ENCODE peak calls at places on chromosomes 4 and X, in five cellular contexts. O is mesendoderm, A is H9, Z is H1, U is IMR-90. P is an unnamed sample.

GRCh38 chr4:151719045-151719743 is 41.6 kb downstream of the GATB start:
- DNase-seq in U (no peak), O (peak; percentile 44), Z (no peak), A (no peak), P (no peak)

GRCh38 chrX:139691493-139691842 is 16.5 kb downstream of the MCF2 start:
- DNase-seq in U (no peak), Z (no peak), O (peak; percentile 19), A (peak; percentile 25), P (no peak)

GRCh38 chrX:105821471-105822081 is 763 bp upstream of the NRK start:
- DNase-seq in U (peak; percentile 45), Z (no peak), O (peak; percentile 86), A (peak; percentile 75), P (no peak)

GRCh38 chr4:2817136-2817535 is 24.3 kb downstream of the SH3BP2 start:
- DNase-seq in Z (no peak), A (no peak), O (no peak), U (no peak), P (no peak)

GRCh38 chr4:90112715-90113114 is 14.5 kb upstream of the CCSER1 start:
- DNase-seq in O (no peak), Z (no peak), A (no peak), U (no peak), P (no peak)

GRCh38 chrX:150478496-150479492 is 89.6 kb upstream of the MTM1 start:
- DNase-seq in A (no peak), Z (no peak), U (no peak), O (no peak), P (no peak)

GRCh38 chr4:76384052-76384451 is 36.9 kb downstream of the CCDC158 start:
- DNase-seq in O (peak; percentile 6), A (no peak), Z (no peak), U (no peak), P (no peak)

GRCh38 chr4:123298798-123299197 is 97.8 kb upstream of the SPRY1 start:
- DNase-seq in U (no peak), O (no peak), Z (no peak), A (no peak), P (no peak)

GRCh38 chr4:27910227-27910626 is 1049.6 kb downstream of the STIM2 start:
- DNase-seq in A (no peak), O (no peak), Z (no peak), U (no peak), P (no peak)

GRCh38 chr4:8507624-8508023 is 67.0 kb downstream of the TRMT44 start:
- DNase-seq in Z (no peak), A (no peak), U (no peak), O (no peak), P (no peak)

GRCh38 chrX:101191217-101191750 is 28.3 kb upstream of the DRP2 start:
- DNase-seq in Z (peak; percentile 15), U (no peak), O (peak; percentile 74), A (peak; percentile 63), P (peak; percentile 31)

GRCh38 chr4:2243682-2244380 is 1.9 kb upstream of the HAUS3 start:
- DNase-seq in Z (no peak), U (peak; percentile 18), O (peak; percentile 44), A (peak; percentile 31), P (no peak)

GRCh38 chr4:94648699-94649098 is 109.1 kb upstream of the BMPR1B start:
- DNase-seq in U (no peak), Z (no peak), O (no peak), A (no peak), P (no peak)

GRCh38 chr4:127732623-127733199 is 2.5 kb downstream of the SLC25A31 start:
- DNase-seq in Z (no peak), A (no peak), U (peak; percentile 60), O (peak; percentile 60), P (peak; percentile 29)

GRCh38 chr4:39227906-39228305 is 45.6 kb downstream of the WDR19 start:
- DNase-seq in Z (no peak), U (peak; percentile 51), O (no peak), A (no peak), P (no peak)
- H3K18ac ChIP-seq in Z (no peak overlapping the region), U (no peak overlapping the region), O (no peak overlapping the region), A (no peak overlapping the region), P (no peak overlapping the region)

GRCh38 chrX:48696301-48697181 is at the start of gene SUV39H1:
- DNase-seq in A (peak; percentile 86), O (peak; percentile 89), U (peak; percentile 81), Z (no peak), P (peak; percentile 75)
- H3K18ac ChIP-seq in A (no peak within 1 kb of the TSS), O (peak within 1 kb of the TSS; percentile 95), U (no peak within 1 kb of the TSS), Z (no peak within 1 kb of the TSS), P (peak within 1 kb of the TSS; percentile 87)

DNA sequence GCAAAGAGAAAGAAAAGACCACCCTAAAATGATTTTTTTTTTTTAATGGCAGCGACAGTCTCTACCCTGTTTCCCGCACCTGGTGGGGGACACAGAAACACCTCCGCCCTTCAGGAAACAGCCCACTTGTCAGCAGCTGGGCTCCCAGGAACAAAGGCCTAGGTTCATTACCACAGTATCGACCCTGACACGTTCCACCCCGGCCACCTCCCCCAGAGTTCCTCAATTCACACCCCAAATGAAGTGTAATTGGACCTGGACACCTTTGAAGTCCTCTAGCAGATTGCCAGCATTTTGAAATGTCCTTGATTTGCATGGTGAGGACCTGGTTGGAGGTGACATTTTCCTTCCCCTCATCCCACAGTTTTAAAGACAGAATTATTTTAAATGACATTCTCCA is 175.0 kb upstream of the BCOR start:
- DNase-seq in O (peak; percentile 67), Z (no peak), U (no peak), A (no peak), P (no peak)
- H3K18ac ChIP-seq in O (no peak overlapping the region), Z (no peak overlapping the region), U (no peak overlapping the region), A (no peak overlapping the region), P (no peak overlapping the region)

DNA sequence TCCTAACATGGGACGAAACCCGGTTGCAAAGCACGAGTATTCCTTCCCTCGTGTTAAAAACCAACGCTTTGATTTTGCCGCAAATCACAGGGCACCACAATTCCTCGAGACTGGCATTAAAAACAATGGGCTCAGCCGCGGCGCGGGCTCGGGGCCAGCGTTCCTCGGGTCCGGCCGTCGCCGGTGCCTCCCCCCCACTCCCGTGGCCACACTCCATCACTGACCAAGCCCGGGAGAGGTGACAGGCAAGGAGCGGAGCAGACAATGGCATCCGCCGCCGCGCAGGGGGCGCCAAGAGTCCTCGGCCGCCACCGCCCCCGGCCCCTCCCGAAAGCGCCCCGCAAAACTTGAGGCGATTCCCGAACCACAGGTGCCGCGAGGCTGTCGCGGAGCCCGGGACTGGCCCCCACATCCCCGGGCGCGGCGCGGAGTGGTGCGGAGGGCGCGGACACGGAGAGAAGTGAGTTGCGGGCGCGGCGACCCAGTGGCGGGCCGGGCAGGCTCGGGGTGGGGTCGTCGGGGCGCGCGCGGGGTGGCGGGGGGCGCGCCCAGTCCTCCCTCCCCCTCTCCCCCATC is 445 bp downstream of the AP1S2 start:
- DNase-seq in A (peak; percentile 57), Z (no peak), O (peak; percentile 51), U (no peak), P (peak; percentile 51)
- H3K18ac ChIP-seq in A (no peak overlapping the region), Z (peak overlapping the region; percentile 24), O (peak overlapping the region; percentile 97), U (no peak overlapping the region), P (peak overlapping the region; percentile 87)

GRCh38 chr4:53705972-53706371 is 114.7 kb upstream of the LNX1 start:
- DNase-seq in U (no peak), A (no peak), Z (no peak), O (no peak), P (no peak)

GRCh38 chr4:53702334-53703266 is 111.3 kb upstream of the LNX1 start:
- DNase-seq in Z (no peak), A (peak; percentile 49), O (no peak), U (peak; percentile 77), P (no peak)

GRCh38 chr4:53705151-53705764 is 114.0 kb upstream of the LNX1 start:
- DNase-seq in U (no peak), A (no peak), O (no peak), Z (no peak), P (no peak)

GRCh38 chr4:53704329-53704728 is 113.0 kb upstream of the LNX1 start:
- DNase-seq in Z (no peak), A (no peak), U (no peak), O (no peak), P (no peak)

GRCh38 chr4:53703267-53703655 is 112.0 kb upstream of the LNX1 start:
- DNase-seq in U (no peak), O (no peak), A (no peak), Z (no peak), P (no peak)
- H3K18ac ChIP-seq in U (peak overlapping the region; percentile 89), O (no peak overlapping the region), A (peak overlapping the region; percentile 50), Z (no peak overlapping the region), P (peak overlapping the region; percentile 70)

DNA sequence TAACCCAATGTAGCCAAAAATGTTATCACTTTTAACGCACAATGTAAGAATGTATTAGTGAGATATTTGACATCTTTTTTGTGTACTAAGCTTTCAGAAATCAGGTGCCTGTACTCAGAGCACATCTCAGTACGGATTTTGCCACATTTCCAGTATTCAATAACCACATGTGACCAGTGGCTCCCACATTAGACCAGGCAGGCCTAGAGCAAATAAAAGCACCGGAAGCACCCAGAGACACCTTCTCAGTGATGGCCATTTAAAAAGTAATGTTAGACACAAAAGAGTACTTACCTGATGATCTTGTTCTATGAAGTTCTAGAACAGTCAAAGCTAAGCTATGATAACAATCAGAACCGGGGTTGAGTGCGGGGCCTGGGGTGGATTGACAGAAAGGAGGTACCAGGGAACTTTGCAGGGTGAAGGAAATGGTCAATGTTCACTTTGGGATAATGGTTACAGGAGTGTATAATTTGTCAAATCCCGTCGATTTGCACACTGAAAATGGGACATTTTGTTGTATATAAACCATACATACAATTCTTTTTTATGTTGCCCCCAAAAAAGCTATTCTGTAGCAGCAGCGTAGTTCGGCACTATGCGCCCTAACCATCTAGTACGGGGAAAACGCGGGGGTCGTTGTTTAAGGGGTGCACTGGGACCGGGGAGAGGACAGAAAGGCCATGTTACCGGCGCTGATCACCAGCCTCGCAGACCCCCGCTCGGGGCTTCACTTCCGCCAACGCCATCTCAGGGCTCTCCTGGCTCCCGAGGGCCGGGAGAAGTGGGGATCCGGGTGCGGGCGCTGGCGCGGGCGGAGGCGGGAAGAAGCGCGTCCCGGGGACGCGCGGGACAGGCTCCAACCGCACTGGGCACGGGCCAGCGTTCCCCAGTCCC is 1.0 kb downstream of the CTPS2 start:
- DNase-seq in A (no peak), O (no peak), U (no peak), Z (no peak), P (peak; percentile 0)
- H3K18ac ChIP-seq in A (peak overlapping the region; percentile 95), O (peak overlapping the region; percentile 51), U (no peak overlapping the region), Z (peak overlapping the region; percentile 19), P (peak overlapping the region; percentile 91)

P was measured in neuronal stem cell.